ENCODE peak calls at places on chromosome 20, in four cellular contexts. K, P, Y and W are unnamed samples.

GRCh38 chr20:41969656-41970055 is 351.5 kb upstream of the CHD6 start:
- DNase-seq in K (no peak), P (no peak), Y (no peak), W (no peak)

GRCh38 chr20:24672886-24673677 is 203.7 kb downstream of the SYNDIG1 start:
- DNase-seq in K (no peak), P (no peak), Y (no peak), W (no peak)

GRCh38 chr20:53883098-53883762 is 187.2 kb downstream of the BCAS1 start:
- DNase-seq in K (no peak), P (no peak), Y (no peak), W (no peak)

GRCh38 chr20:10590950-10591349 is 82.8 kb downstream of the JAG1 start:
- DNase-seq in K (no peak), P (no peak), Y (no peak), W (no peak)

GRCh38 chr20:49277786-49278035 is 146 bp downstream of the ZNFX1 start:
- DNase-seq in K (no peak), P (no peak), Y (no peak), W (no peak)

GRCh38 chr20:41654292-41654691 is 36.1 kb upstream of the CHD6 start:
- DNase-seq in K (no peak), P (peak), Y (no peak), W (no peak)

GRCh38 chr20:3753501-3754257 is 13.9 kb downstream of the ADISSP start:
- DNase-seq in K (no peak), P (no peak), Y (no peak), W (no peak)

GRCh38 chr20:25077610-25078169 is 4.3 kb downstream of the VSX1 start:
- DNase-seq in K (peak), P (peak), Y (no peak), W (peak)

GRCh38 chr20:889110-889509 is 27.0 kb downstream of the ANGPT4 start:
- DNase-seq in K (no peak), P (no peak), Y (no peak), W (peak)

GRCh38 chr20:62388839-62389600 is 2.1 kb downstream of the RPS21 start:
- DNase-seq in K (no peak), P (no peak), Y (no peak), W (no peak)

GRCh38 chr20:62387993-62388635 is 1.2 kb downstream of the RPS21 start:
- DNase-seq in K (no peak), P (no peak), Y (no peak), W (no peak)

GRCh38 chr20:62389601-62390087 is 2.7 kb downstream of the RPS21 start:
- DNase-seq in K (no peak), P (no peak), Y (no peak), W (no peak)

GRCh38 chr20:62386383-62387218 is at the start of gene RPS21:
- DNase-seq in K (no peak), P (peak), Y (no peak), W (peak)

DNA sequence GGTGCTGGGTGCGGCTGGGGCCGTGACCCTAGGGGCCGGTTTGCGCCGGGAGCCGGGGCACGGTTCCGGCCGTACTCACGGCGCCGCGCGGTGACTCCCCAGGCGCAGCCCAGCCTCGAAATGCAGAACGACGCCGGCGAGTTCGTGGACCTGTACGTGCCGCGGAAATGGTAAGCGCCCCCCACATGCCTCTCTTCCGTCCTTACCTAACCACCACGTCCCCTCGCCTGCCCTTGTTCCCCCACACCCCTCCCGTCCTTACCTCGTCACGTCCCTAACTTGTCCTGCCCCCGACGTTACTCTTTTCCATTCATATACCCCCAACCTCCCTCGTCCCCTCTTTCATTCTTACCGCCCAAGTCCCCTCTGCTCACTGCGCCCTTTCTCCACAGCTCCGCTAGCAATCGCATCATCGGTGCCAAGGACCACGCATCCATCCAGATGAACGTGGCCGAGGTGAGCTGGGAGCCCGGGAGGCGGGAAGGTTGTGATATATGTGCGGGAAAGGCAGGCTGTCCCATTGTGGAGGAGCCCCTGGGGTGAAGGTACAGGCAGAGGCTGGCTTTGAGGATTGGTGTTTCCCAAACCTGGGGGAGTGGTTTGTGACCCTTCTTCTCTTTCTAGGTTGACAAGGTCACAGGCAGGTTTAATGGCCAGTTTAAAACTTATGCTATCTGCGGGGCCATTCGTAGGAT is 463 bp downstream of the RPS21 start:
- DNase-seq in K (no peak), P (no peak), Y (no peak), W (peak)
- H3K27ac ChIP-seq in K (peak), P (peak), Y (peak), W (peak)

GRCh38 chr20:63821824-63822223 is 9.2 kb downstream of the ZBTB46 start:
- DNase-seq in K (no peak), P (no peak), Y (no peak), W (peak)
- TF ChIP-seq POLR2AphosphoS5 in K (no peak), P (no peak), Y (no peak), W (no peak)

DNA sequence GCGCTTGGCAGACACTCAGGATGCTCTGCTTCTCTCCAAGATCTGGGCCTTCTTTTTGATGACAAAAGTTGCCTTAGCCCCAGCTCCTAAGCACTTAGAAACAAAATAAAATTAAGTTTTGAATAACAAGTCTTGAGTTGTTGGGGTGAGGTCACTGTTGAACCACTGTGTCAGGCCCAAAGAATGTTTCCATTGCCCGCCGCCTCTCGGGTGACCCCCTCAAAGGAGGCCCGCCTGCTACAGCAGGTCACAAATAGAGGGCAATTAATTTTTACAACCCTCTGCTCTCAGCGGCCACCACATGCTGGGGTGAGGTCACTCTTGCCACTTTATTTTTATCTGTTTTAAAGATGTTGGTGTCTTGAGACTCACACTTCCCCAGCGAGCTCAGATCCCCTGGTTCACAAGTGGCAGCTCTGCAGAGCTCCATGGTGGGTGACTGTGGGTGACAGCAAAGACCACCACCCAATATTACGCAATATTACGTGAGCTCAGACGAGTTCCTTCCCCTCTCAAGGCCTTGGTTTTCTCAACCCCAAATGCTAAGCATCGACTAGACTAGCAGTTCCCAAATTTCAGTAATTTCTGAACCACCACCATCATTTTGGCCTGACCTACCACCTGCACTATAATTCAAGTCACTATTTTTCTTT is 247.7 kb upstream of the PMEPA1 start:
- DNase-seq in K (no peak), P (no peak), Y (no peak), W (no peak)
- H3K27ac ChIP-seq in K (peak), P (no peak), Y (no peak), W (no peak)

DNA sequence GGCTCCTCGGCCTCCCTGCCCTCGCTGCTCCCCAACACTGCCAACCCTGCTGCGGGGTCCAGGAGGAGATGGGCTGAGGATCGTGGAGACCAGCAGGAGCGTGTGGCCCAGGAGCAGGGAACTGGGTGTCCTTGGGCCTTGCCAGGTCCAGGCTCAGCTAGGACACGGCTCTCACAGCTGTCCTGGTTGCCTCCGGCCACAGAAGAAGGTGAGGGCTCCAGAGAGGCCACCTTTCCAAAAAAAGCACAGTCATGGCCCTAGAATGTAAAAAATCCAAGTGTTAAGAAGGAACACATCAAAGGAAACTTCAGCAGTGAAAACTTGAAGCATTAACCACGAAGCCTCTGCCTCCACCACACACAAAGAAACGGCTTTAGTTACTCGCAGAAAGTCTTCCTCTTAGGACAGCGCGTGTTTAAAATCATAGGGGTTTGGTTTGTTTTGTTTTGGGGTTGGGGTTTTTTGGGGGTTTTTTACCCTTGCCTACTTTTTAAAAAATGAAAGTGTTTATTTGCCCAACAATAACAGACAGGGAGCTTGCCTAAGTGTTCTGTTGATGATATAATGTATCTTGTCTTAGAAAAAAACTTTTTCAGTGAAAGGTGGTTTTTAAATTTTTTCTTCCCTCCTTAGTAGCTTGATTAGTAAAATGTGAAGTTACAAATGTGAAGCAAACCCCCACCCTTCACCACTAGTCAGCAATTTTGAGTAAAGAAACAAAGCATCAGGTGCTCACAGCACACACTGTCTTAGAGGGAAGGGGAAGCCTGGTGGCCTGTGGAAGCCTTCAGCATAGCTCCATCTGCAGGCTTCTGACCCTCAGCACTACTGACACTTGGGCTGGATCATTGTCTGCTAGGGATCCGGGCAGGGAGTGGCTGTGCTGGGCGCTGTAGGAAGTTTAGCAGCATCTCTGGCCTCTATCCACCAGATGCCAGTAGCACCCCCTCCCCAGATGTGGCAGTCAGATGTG is 60.0 kb downstream of the PTPN1 start:
- DNase-seq in K (no peak), P (no peak), Y (no peak), W (peak)
- TF ChIP-seq POLR2AphosphoS5 in K (no peak), P (no peak), Y (no peak), W (no peak)

GRCh38 chr20:38150595-38151170 is 14.4 kb downstream of the TGM2 start:
- DNase-seq in K (no peak), P (no peak), Y (no peak), W (no peak)

GRCh38 chr20:38153011-38153329 is 12.1 kb downstream of the TGM2 start:
- DNase-seq in K (no peak), P (no peak), Y (no peak), W (no peak)

GRCh38 chr20:38149880-38150594 is 15.0 kb downstream of the TGM2 start:
- DNase-seq in K (no peak), P (no peak), Y (no peak), W (no peak)

GRCh38 chr20:38152175-38153010 is 12.7 kb downstream of the TGM2 start:
- DNase-seq in K (no peak), P (peak), Y (no peak), W (peak)

GRCh38 chr20:38151455-38151854 is 13.6 kb downstream of the TGM2 start:
- DNase-seq in K (no peak), P (no peak), Y (no peak), W (no peak)
- H3K27ac ChIP-seq in K (peak), P (peak), Y (no peak), W (no peak)